ENCODE peak calls at places on chromosomes 5 and 9, in nine cellular contexts. I is cardiac muscle cell, Y is tibial artery, D is HepG2, J is Peyer's patch, S is RWPE2, E is aorta, F is OCI-LY7, H is colonic mucosa. V is an unnamed sample.

GRCh38 chr5:36744041-36744677 is 132.4 kb upstream of the NIPBL start:
- DNase-seq in I (no peak), Y (no peak), D (no peak), J (no peak), S (no peak), E (no peak), F (no peak), H (peak; percentile 24), V (no peak)

GRCh38 chr9:134968011-134968822 is 50.5 kb upstream of the FCN1 start:
- DNase-seq in I (peak; percentile 54), Y (peak; percentile 31), D (no peak), J (peak; percentile 25), S (no peak), E (no peak), F (no peak), H (no peak), V (no peak)

GRCh38 chr5:60955239-60955638 is 10.2 kb downstream of the NDUFAF2 start:
- DNase-seq in I (no peak), Y (no peak), D (no peak), J (no peak), S (no peak), E (no peak), F (no peak), H (no peak), V (no peak)

GRCh38 chr5:89769975-89770374 is 639.6 kb downstream of the CETN3 start:
- DNase-seq in I (peak; percentile 41), Y (no peak), D (no peak), J (no peak), S (no peak), E (no peak), F (no peak), H (no peak), V (peak; percentile 80)

GRCh38 chr9:127720031-127720864 is 4.4 kb downstream of the TTC16 start:
- DNase-seq in I (no peak), Y (no peak), D (no peak), J (no peak), S (peak; percentile 42), E (no peak), F (no peak), H (no peak), V (no peak)

GRCh38 chr9:136773386-136774044 is 9.2 kb upstream of the LCN15 start:
- DNase-seq in I (peak; percentile 32), Y (no peak), D (peak; percentile 41), J (no peak), S (peak; percentile 38), E (peak; percentile 76), F (peak; percentile 83), H (no peak), V (no peak)

GRCh38 chr5:171571663-171572062 is 152.2 kb downstream of the FGF18 start:
- DNase-seq in I (peak; percentile 55), Y (no peak), D (no peak), J (no peak), S (no peak), E (no peak), F (no peak), H (no peak), V (peak; percentile 82)

GRCh38 chr5:134438268-134438622 is 26.6 kb upstream of the CDKN2AIPNL start:
- DNase-seq in I (peak; percentile 87), Y (no peak), D (no peak), J (no peak), S (no peak), E (no peak), F (no peak), H (no peak), V (peak; percentile 79)

GRCh38 chr5:21152611-21153010 is 1164.6 kb upstream of the CDH18 start:
- DNase-seq in I (peak; percentile 95), Y (no peak), D (no peak), J (no peak), S (no peak), E (no peak), F (no peak), H (no peak), V (peak; percentile 100)

DNA sequence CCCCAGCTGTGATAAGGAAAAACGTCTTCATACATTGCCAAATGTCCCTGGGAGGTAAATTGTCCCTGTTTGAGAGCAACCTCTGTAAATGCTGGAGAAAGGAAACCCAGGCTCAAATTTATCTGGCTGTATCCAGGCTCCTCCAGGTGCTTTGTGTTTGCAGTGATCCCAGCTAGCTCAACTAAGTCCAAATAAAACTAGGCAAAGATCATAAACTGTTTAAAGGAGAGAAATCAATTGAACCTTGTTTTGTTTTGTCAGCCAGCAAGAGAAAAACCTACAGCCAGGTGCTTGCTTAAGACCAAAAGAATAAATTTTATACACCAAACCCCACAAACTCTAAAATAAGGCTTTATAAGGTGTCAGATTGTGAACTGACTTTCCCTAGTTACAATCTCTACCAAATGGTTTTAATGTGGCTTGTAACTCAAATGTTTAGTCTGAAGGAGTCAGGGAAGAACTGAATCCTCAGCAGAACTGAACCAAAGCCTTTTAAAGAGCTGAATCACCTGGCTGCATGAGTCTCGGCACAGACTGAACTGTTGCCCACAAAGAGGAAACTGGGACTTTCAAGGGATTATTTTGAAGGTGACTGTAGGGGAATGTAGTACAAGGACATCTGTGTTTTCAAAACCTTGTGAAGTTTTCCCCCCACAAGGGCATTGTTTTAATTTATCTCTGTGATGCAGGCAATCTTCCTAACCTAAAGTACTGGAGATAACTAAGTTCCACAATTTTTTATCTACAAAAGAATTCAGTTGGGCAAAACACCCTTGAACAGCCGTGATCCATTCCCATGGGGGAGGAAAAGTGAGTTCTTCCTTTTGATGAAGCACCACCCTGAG is 201.7 kb upstream of the TARS1 start:
- DNase-seq in I (no peak), Y (no peak), D (no peak), J (no peak), S (no peak), E (no peak), F (peak; percentile 19), H (no peak), V (peak; percentile 17)
- H3K4me3 ChIP-seq in I (no peak overlapping the region), Y (no peak overlapping the region), D (no peak overlapping the region), J (no peak overlapping the region), S (no peak overlapping the region), E (no peak overlapping the region), F (no peak overlapping the region), H (no peak overlapping the region), V (no peak overlapping the region)

DNA sequence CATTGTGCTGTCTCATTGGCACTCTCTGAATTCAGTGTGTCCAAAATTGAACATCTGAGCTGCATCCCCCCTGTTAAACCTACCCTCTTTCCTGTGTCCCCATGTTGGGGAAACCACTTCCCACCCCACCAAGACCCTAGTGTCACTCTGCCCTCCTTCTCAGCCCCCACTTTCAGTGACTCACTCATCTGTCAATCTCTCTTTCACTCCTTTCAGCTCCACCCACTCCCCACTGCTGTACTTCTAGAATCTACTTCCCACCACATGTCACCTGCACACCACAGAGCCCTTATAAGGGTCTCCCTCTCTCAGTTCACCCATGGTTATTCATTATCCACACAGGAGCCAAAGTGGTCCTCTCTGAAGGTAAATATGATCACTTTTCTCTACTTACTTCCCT is 5.8 kb upstream of the SPOCK1 start:
- DNase-seq in I (no peak), Y (no peak), D (no peak), J (no peak), S (no peak), E (no peak), F (no peak), H (no peak), V (no peak)
- H3K36me3 ChIP-seq in I (no peaks in the 10 kb centered on the region), Y (no peaks in the 10 kb centered on the region), D (no peaks in the 10 kb centered on the region), J (no peaks in the 10 kb centered on the region), S (no peaks in the 10 kb centered on the region), E (no peaks in the 10 kb centered on the region), F (no peaks in the 10 kb centered on the region), H (no peaks in the 10 kb centered on the region), V (no peaks in the 10 kb centered on the region)

DNA sequence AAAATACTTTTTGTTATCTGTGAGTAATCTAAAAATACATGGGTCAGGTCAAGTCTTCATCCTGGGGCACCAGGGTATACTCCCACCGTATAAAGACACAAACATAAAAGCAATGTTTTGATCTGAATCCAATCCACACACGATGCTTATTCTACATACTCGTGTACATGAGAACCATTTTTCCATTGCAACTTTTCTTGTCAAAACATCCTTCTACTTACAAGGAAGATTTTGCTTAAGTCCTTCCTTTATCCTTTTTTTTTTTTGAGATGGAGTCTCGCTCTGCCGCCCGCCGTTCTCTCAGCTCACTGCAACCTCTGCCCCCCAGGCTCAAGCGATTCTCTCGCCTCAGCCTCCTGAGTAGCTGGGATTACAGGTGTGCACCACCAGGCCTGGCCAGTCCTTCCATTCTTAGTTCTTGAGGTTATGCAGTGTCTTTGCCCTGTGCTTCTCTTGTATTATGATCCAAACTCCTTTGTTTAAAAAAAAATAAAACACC is 7.5 kb downstream of the RPL37 start:
- DNase-seq in I (no peak), Y (no peak), D (no peak), J (no peak), S (no peak), E (no peak), F (no peak), H (no peak), V (no peak)
- H3K4me3 ChIP-seq in I (no peak overlapping the region), Y (no peak overlapping the region), D (no peak overlapping the region), J (no peak overlapping the region), S (no peak overlapping the region), E (no peak overlapping the region), F (no peak overlapping the region), H (no peak overlapping the region), V (no peak overlapping the region)

GRCh38 chr9:8270235-8270634 is 470.7 kb upstream of the DMAC1 start:
- DNase-seq in I (no peak), Y (no peak), D (peak; percentile 54), J (no peak), S (no peak), E (no peak), F (no peak), H (no peak), V (no peak)
- H3K36me3 ChIP-seq in I (no peaks in the 10 kb centered on the region), Y (no peaks in the 10 kb centered on the region), D (no peaks in the 10 kb centered on the region), J (no peaks in the 10 kb centered on the region), S (no peaks in the 10 kb centered on the region), E (no peaks in the 10 kb centered on the region), F (no peaks in the 10 kb centered on the region), H (no peaks in the 10 kb centered on the region), V (no peaks in the 10 kb centered on the region)

DNA sequence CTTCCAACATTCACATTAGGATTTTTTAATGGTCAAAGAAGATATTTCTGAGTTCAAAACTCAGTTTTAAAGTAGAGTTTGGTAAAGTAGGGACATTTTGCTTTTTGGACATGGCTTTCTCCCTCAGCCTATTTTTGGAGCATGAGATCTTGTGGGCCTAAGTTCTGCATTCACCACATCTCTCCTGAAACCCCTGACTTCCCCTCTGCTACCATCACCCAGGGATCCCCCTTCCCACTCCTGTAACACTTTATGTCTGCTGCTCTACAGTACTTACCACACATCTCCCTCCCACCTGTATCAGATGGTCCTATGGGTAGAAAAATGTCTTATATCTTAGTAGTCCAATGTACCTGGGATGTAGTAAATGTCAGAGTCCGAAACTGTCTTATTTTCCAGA is 48.2 kb upstream of the JAK2 start:
- DNase-seq in I (no peak), Y (no peak), D (no peak), J (no peak), S (no peak), E (no peak), F (no peak), H (no peak), V (no peak)
- H3K4me3 ChIP-seq in I (no peak overlapping the region), Y (no peak overlapping the region), D (no peak overlapping the region), J (no peak overlapping the region), S (no peak overlapping the region), E (no peak overlapping the region), F (no peak overlapping the region), H (no peak overlapping the region), V (no peak overlapping the region)

GRCh38 chr9:131473198-131473885 is 29.4 kb upstream of the POMT1 start:
- DNase-seq in I (no peak), Y (peak; percentile 42), D (peak; percentile 35), J (peak; percentile 43), S (peak; percentile 35), E (peak; percentile 62), F (no peak), H (no peak), V (no peak)
- H3K36me3 ChIP-seq in I (peaks cover 89% of the 10 kb centered on the region), Y (peaks cover 100% of the 10 kb centered on the region), D (peaks cover 53% of the 10 kb centered on the region), J (peaks cover 100% of the 10 kb centered on the region), S (peaks cover 98% of the 10 kb centered on the region), E (no peaks in the 10 kb centered on the region), F (peaks cover 97% of the 10 kb centered on the region), H (peaks cover 56% of the 10 kb centered on the region), V (peaks cover 50% of the 10 kb centered on the region)

V was measured in bronchial epithelial cell.